ENCODE peak calls at places on chromosome 12, in five cellular contexts. J is stomach; F is suprapubic skin; H is H9; U is CD8-positive, alpha-beta T cell. O is an unnamed sample.

GRCh38 chr12:97168804-97169203 is 261.7 kb downstream of the NEDD1 start:
- DNase-seq in J (no peak), F (no peak), H (no peak), U (no peak), O (no peak)

GRCh38 chr12:116861331-116861730 is 19.9 kb downstream of the HRK start:
- DNase-seq in J (no peak), F (no peak), H (peak; percentile 60), U (peak; percentile 20), O (no peak)

GRCh38 chr12:100427078-100427477 is 46.6 kb upstream of the NR1H4 start:
- DNase-seq in J (no peak), F (no peak), H (no peak), U (no peak), O (no peak)

GRCh38 chr12:78885466-78885865 is 20.9 kb downstream of the SYT1 start:
- DNase-seq in J (no peak), F (no peak), H (peak; percentile 51), U (no peak), O (no peak)

GRCh38 chr12:132602578-132603239 is 7.7 kb downstream of the LRCOL1 start:
- DNase-seq in J (no peak), F (no peak), H (no peak), U (no peak), O (peak; percentile 64)

GRCh38 chr12:110038741-110039084 is 9.6 kb downstream of the C12orf76 start:
- DNase-seq in J (no peak), F (no peak), H (no peak), U (no peak), O (no peak)

GRCh38 chr12:122067966-122068365 is 10.6 kb upstream of the MLXIP start:
- DNase-seq in J (peak; percentile 58), F (no peak), H (no peak), U (peak; percentile 30), O (no peak)

GRCh38 chr12:19139795-19140194 is 10.3 kb downstream of the PLEKHA5 start:
- DNase-seq in J (no peak), F (no peak), H (no peak), U (no peak), O (no peak)

GRCh38 chr12:119446459-119446858 is 111.9 kb downstream of the CCDC60 start:
- DNase-seq in J (no peak), F (no peak), H (no peak), U (no peak), O (no peak)

GRCh38 chr12:109685574-109686447 is 27.8 kb upstream of the FAM222A start:
- DNase-seq in J (no peak), F (no peak), H (no peak), U (no peak), O (no peak)

GRCh38 chr12:29882771-29883315 is 99.1 kb upstream of the TMTC1 start:
- DNase-seq in J (no peak), F (no peak), H (no peak), U (no peak), O (no peak)

GRCh38 chr12:87320724-87321123 is 708.5 kb downstream of the C12orf50 start:
- DNase-seq in J (no peak), F (no peak), H (no peak), U (no peak), O (no peak)

GRCh38 chr12:114938487-114939210 is 254.7 kb upstream of the TBX3 start:
- DNase-seq in J (no peak), F (no peak), H (no peak), U (no peak), O (no peak)

GRCh38 chr12:93671044-93671443 is 6.1 kb upstream of the CRADD start:
- DNase-seq in J (no peak), F (no peak), H (no peak), U (no peak), O (no peak)

GRCh38 chr12:27635349-27635972 is 60.8 kb upstream of the REP15 start:
- DNase-seq in J (no peak), F (no peak), H (no peak), U (no peak), O (no peak)

GRCh38 chr12:33562401-33562800 is 122.8 kb upstream of the SYT10 start:
- DNase-seq in J (no peak), F (no peak), H (no peak), U (no peak), O (no peak)

GRCh38 chr12:43733687-43734086 is 24.9 kb downstream of the PUS7L start:
- DNase-seq in J (no peak), F (no peak), H (no peak), U (no peak), O (no peak)

GRCh38 chr12:123384318-123384993 is 524 bp downstream of the KMT5A start:
- DNase-seq in J (no peak), F (no peak), H (no peak), U (peak; percentile 16), O (peak; percentile 87)

GRCh38 chr12:52396656-52397055 is 9.5 kb downstream of the KRT82 start:
- DNase-seq in J (no peak), F (peak; percentile 27), H (no peak), U (no peak), O (no peak)

GRCh38 chr12:113208041-113208934 is 13.0 kb upstream of the TPCN1 start:
- DNase-seq in J (peak; percentile 35), F (no peak), H (no peak), U (peak; percentile 52), O (peak; percentile 65)

GRCh38 chr12:47797432-47797831 is 22.3 kb downstream of the HDAC7 start:
- DNase-seq in J (peak; percentile 49), F (no peak), H (peak; percentile 80), U (peak; percentile 61), O (no peak)

GRCh38 chr12:64621257-64621942 is 11.1 kb downstream of the RASSF3 start:
- DNase-seq in J (no peak), F (no peak), H (no peak), U (no peak), O (no peak)

GRCh38 chr12:109542014-109542413 is 31.3 kb downstream of the MMAB start:
- DNase-seq in J (no peak), F (no peak), H (no peak), U (no peak), O (no peak)

GRCh38 chr12:46558696-46559095 is 186.1 kb upstream of the SLC38A2 start:
- DNase-seq in J (no peak), F (no peak), H (no peak), U (no peak), O (no peak)

GRCh38 chr12:15842106-15842505 is 40.1 kb upstream of the STRAP start:
- DNase-seq in J (no peak), F (no peak), H (no peak), U (no peak), O (no peak)

GRCh38 chr12:9340422-9341259 is 132.4 kb upstream of the PZP start:
- DNase-seq in J (no peak), F (no peak), H (no peak), U (no peak), O (no peak)

DNA sequence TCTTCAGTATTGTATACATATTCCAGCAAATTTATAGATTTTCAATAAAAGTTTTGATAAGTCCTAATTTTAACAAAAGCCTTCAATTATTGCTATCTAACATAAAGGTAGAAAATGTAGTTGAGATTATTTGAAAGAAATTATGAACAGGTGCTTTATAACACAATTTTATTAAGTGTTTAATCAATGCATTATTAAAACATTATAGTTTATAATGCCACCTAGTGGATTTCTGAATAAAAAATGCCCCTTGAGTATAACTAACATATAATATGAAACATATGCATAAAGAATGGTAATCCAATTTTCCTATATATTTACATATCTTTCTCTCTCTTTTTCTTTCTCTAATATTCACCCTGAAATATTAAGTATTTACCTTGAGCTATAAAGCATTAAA is 515.3 kb downstream of the SLC6A15 start:
- DNase-seq in J (no peak), F (no peak), H (no peak), U (no peak), O (no peak)
- TF ChIP-seq CTCF in J (no peak), F (no peak), H (no peak), U (no peak), O (no peak)

GRCh38 chr12:23354800-23355199 is 594.7 kb downstream of the SOX5 start:
- DNase-seq in J (no peak), F (no peak), H (no peak), U (no peak), O (no peak)

GRCh38 chr12:23356440-23356839 is 593.0 kb downstream of the SOX5 start:
- DNase-seq in J (no peak), F (no peak), H (no peak), U (no peak), O (no peak)

GRCh38 chr12:23352670-23353069 is 596.8 kb downstream of the SOX5 start:
- DNase-seq in J (no peak), F (no peak), H (no peak), U (no peak), O (no peak)

GRCh38 chr12:23349550-23349949 is 599.9 kb downstream of the SOX5 start:
- DNase-seq in J (no peak), F (no peak), H (no peak), U (no peak), O (no peak)

DNA sequence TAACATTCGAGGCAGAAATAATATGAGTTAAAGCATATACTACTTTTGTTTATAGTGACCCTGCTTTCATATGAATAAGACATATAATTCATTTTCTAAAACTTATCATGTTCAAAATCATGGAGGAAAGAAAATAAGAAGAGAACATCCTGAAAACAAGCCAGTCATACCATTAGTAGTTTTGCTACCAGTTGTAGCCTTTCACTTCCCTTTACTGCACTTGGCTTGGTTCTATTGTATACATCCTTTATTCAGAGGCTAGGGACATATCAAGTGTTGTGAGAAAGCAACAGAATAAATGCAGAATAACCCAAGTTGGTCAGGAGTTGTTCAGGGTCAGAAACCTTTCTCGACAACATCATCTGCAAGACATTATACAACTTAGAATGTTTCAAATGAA is 598.7 kb downstream of the SOX5 start:
- DNase-seq in J (no peak), F (no peak), H (no peak), U (no peak), O (no peak)
- H3K27ac ChIP-seq in J (no peak overlapping the region), F (no peak overlapping the region), H (no peak overlapping the region), U (no peak overlapping the region), O (no peak overlapping the region)

DNA sequence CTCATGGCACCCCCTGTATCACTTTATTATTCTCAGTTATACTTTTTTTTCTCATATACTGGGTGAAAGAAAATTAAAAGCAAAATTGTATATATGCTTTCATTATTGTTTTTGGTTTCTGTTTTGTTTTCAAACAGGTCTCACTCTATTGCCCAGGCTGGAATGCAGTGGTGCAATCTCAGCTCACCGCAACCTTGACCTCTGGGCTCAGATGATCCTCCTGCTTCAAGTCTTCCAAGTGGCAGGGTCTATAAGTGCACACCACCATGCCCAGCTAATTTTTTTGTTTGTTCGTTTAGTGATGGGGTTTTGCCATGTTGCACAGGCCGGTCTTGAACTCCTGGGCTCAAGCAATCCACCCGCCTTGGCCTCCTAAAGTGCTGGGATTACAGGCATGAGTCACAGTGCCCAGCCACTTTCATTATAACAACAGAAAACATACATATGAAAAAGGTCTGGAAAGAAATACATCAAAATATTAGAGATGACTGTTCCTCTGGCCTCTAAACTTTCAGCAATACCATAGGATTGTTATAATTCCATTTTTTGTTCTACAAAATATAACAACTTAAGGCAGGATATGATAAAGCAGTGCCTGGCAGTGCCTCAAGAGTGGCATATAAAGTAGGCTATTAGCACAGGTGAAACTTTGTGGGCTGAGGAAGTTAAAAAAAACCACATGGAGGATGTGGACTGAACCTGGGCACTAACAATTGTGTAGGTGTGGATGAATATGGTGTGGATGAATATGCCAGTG is 5.8 kb upstream of the NTN4 start:
- DNase-seq in J (no peak), F (no peak), H (no peak), U (no peak), O (no peak)
- H3K4me1 ChIP-seq in J (peaks cover 33% of the 10 kb centered on the region), F (peaks cover 4% of the 10 kb centered on the region), H (no peaks in the 10 kb centered on the region), U (peaks cover under 1% of the 10 kb centered on the region), O (no peaks in the 10 kb centered on the region)

DNA sequence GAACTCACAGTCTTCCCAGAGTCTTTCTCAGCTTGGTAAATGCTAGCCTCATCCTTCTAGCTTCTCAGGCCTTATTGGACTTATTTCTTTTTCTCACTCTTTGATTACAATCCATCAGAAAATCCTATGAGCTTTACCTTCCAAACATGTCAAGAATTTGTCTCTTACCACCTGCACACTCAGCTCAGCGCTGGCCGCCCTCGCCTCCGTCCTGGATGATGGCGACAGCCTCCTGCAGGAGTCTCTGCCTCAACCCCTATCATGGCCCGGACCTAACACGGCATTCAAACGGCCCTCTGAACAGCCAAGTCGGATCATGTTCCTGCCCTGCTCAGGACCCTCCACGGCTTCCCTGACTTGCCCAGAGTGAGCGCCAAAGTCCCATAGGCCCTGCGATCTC is 333.1 kb upstream of the FKBP4 start:
- DNase-seq in J (no peak), F (no peak), H (no peak), U (no peak), O (no peak)
- TF ChIP-seq CTCF in J (no peak), F (no peak), H (no peak), U (no peak), O (no peak)